ENCODE peak calls at places on chromosomes 3 and 15, in four cellular contexts. R is progenitor cell of endocrine pancreas; Q is NCI-H345; Z is activated naive CD8-positive, alpha-beta T cell treated with anti-CD3 and anti-CD28 coated beads for 36 hours. F is an unnamed sample.

GRCh38 chr3:195064300-195064931 is 206.5 kb downstream of the XXYLT1 start:
- DNase-seq in R (no peak), Z (no peak), Q (no peak), F (no peak)

GRCh38 chr3:23052230-23053019 is 150.7 kb upstream of the UBE2E2 start:
- DNase-seq in R (no peak), Z (no peak), Q (no peak), F (no peak)

GRCh38 chr3:123818324-123818920 is 65.7 kb downstream of the MYLK start:
- DNase-seq in Z (no peak), R (no peak), Q (no peak), F (no peak)

GRCh38 chr3:4950948-4951347 is 28.3 kb upstream of the BHLHE40 start:
- DNase-seq in R (no peak), Q (no peak), Z (no peak), F (no peak)

GRCh38 chr3:127497166-127497565 is 93.4 kb downstream of the TPRA1 start:
- DNase-seq in Z (no peak), R (no peak), Q (no peak), F (peak)

GRCh38 chr3:164539215-164539614 is 539.1 kb downstream of the SI start:
- DNase-seq in R (no peak), Q (no peak), Z (no peak), F (no peak)

GRCh38 chr15:35546581-35547381 is 816 bp upstream of the DPH6 start:
- DNase-seq in R (peak), Z (no peak), Q (no peak), F (no peak)

GRCh38 chr3:161175506-161175905 is 45.6 kb upstream of the NMD3 start:
- DNase-seq in Z (no peak), R (no peak), Q (no peak), F (no peak)

GRCh38 chr15:41936649-41937567 is 35.4 kb downstream of the EHD4 start:
- DNase-seq in R (no peak), Z (peak), Q (no peak), F (no peak)

GRCh38 chr3:123119802-123120201 is 53.0 kb downstream of the PDIA5 start:
- DNase-seq in Q (no peak), R (no peak), Z (no peak), F (no peak)

GRCh38 chr3:132623646-132624045 is 26.6 kb downstream of the ACKR4 start:
- DNase-seq in Z (no peak), R (no peak), Q (no peak), F (no peak)

GRCh38 chr3:16801698-16802097 is 83.1 kb upstream of the PLCL2 start:
- DNase-seq in Z (no peak), R (no peak), Q (no peak), F (no peak)

GRCh38 chr3:31065765-31066164 is 171.3 kb upstream of the GADL1 start:
- DNase-seq in Z (no peak), Q (no peak), R (no peak), F (no peak)

GRCh38 chr3:5568451-5568850 is 380.9 kb downstream of the EDEM1 start:
- DNase-seq in R (no peak), Q (no peak), Z (no peak), F (no peak)

GRCh38 chr3:104952587-104952986 is 414.1 kb upstream of the ALCAM start:
- DNase-seq in Q (no peak), Z (no peak), R (no peak), F (no peak)

GRCh38 chr15:60000824-60001641 is 3.1 kb upstream of the FOXB1 start:
- DNase-seq in Z (no peak), R (no peak), Q (no peak), F (no peak)

F was measured in suprapubic skin.